ENCODE peak calls at places on chromosomes 13 and 19, in eight cellular contexts. Y is neural crest cell, R is HFF-Myc, E is PC-9, H is AG04450, Q is cardiac fibroblast, A is dorsolateral prefrontal cortex, T is astrocyte of the cerebellum. L is an unnamed sample.

GRCh38 chr19:43780706-43781525 is at the start of gene KCNN4:
- DNase-seq in Q (no peak), Y (no peak), A (no peak), R (peak), E (peak), H (no peak), T (no peak), L (no peak)

GRCh38 chr19:41698746-41699230 is 9.6 kb upstream of the CEACAM5 start:
- DNase-seq in R (no peak), H (no peak), E (peak), Q (no peak), T (no peak), Y (no peak), A (no peak), L (no peak)

GRCh38 chr19:55654833-55655647 is at the start of gene U2AF2:
- DNase-seq in Q (peak), A (peak), H (peak), Y (peak), R (no peak), T (peak), E (peak), L (peak)

GRCh38 chr19:4369888-4370260 is 26.5 kb downstream of the MPND start:
- DNase-seq in T (no peak), Q (no peak), H (no peak), E (no peak), Y (peak), R (no peak), A (peak), L (no peak)

GRCh38 chr19:5341448-5341820 is 822 bp upstream of the PTPRS start:
- DNase-seq in H (no peak), Y (no peak), E (no peak), Q (no peak), R (no peak), A (no peak), T (no peak), L (no peak)

GRCh38 chr19:46958542-46958941 is 61.1 kb upstream of the NPAS1 start:
- DNase-seq in E (no peak), Y (no peak), H (no peak), T (no peak), R (peak), A (no peak), Q (peak), L (peak)

GRCh38 chr13:26619321-26619720 is 61.8 kb downstream of the WASF3 start:
- DNase-seq in A (no peak), E (no peak), T (peak), H (peak), Y (no peak), R (peak), Q (peak), L (no peak)

GRCh38 chr13:70253834-70254233 is 145.6 kb upstream of the KLHL1 start:
- DNase-seq in E (no peak), T (peak), Q (peak), H (no peak), A (no peak), Y (no peak), R (no peak), L (no peak)

GRCh38 chr13:50131998-50132936 is 117.0 kb downstream of the KCNRG start:
- DNase-seq in A (no peak), H (no peak), Y (no peak), Q (no peak), E (no peak), R (no peak), T (no peak), L (no peak)

GRCh38 chr19:48683349-48683748 is 10.5 kb upstream of the NTN5 start:
- DNase-seq in Q (peak), E (no peak), H (no peak), R (no peak), T (no peak), A (no peak), Y (no peak), L (no peak)

GRCh38 chr19:46812898-46813569 is 24.6 kb upstream of the SLC1A5 start:
- DNase-seq in R (no peak), T (no peak), E (no peak), Y (no peak), Q (no peak), H (no peak), A (no peak), L (no peak)

GRCh38 chr13:44951184-44951583 is 38.1 kb downstream of the NUFIP1 start:
- DNase-seq in A (no peak), E (no peak), T (no peak), Q (no peak), H (no peak), Y (no peak), R (no peak), L (no peak)

GRCh38 chr13:23505007-23505406 is 65.2 kb upstream of the TNFRSF19 start:
- DNase-seq in R (no peak), A (no peak), E (no peak), T (no peak), H (no peak), Q (peak), Y (no peak), L (no peak)

GRCh38 chr13:32585625-32586021 is 629 bp upstream of the PDS5B start:
- DNase-seq in A (no peak), Q (no peak), R (no peak), Y (peak), T (no peak), E (no peak), H (no peak), L (no peak)

GRCh38 chr19:17865364-17866311 is 5.9 kb downstream of the RPL18A start:
- DNase-seq in H (no peak), R (no peak), A (no peak), Q (no peak), E (peak), T (no peak), Y (no peak), L (no peak)

GRCh38 chr13:81406639-81407292 is 1065.8 kb upstream of the SPRY2 start:
- DNase-seq in A (no peak), Y (no peak), H (no peak), E (no peak), Q (no peak), T (no peak), R (no peak), L (no peak)

GRCh38 chr13:80048802-80049201 is 292.1 kb downstream of the SPRY2 start:
- DNase-seq in E (peak), H (peak), Y (peak), A (peak), R (peak), Q (peak), T (peak), L (peak)

GRCh38 chr19:42023121-42023942 is 29.3 kb upstream of the ATP1A3 start:
- DNase-seq in A (no peak), H (no peak), R (no peak), T (no peak), Y (peak), E (no peak), Q (peak), L (no peak)

GRCh38 chr19:49272204-49272603 is 52.8 kb downstream of the SLC6A16 start:
- DNase-seq in E (peak), A (no peak), Y (no peak), Q (peak), T (peak), H (no peak), R (peak), L (no peak)

GRCh38 chr13:48728876-48729275 is 75.1 kb downstream of the CYSLTR2 start:
- DNase-seq in Y (no peak), H (no peak), R (no peak), E (no peak), T (no peak), A (no peak), Q (peak), L (no peak)

GRCh38 chr13:27274631-27275030 is 4.0 kb downstream of the RASL11A start:
- DNase-seq in A (no peak), R (no peak), H (no peak), Q (no peak), T (no peak), Y (no peak), E (peak), L (no peak)

GRCh38 chr13:99871249-99871898 is 100.2 kb downstream of the ZIC5 start:
- DNase-seq in Q (no peak), T (no peak), E (no peak), R (no peak), A (no peak), H (no peak), Y (no peak), L (no peak)

GRCh38 chr19:6226444-6227155 is 53.2 kb downstream of the MLLT1 start:
- DNase-seq in Y (no peak), E (no peak), R (no peak), A (no peak), T (no peak), H (no peak), Q (no peak), L (no peak)

GRCh38 chr13:50410921-50411712 is 395.9 kb downstream of the KCNRG start:
- DNase-seq in E (peak), H (peak), R (peak), Y (no peak), A (no peak), Q (peak), T (no peak), L (no peak)

GRCh38 chr13:43567608-43568007 is 219.2 kb downstream of the ENOX1 start:
- DNase-seq in H (no peak), Y (no peak), R (no peak), E (peak), T (no peak), A (no peak), Q (no peak), L (no peak)

GRCh38 chr13:98039964-98040363 is 86.5 kb downstream of the IPO5 start:
- DNase-seq in R (no peak), E (no peak), T (no peak), A (no peak), Y (no peak), H (no peak), Q (no peak), L (no peak)
- TF ChIP-seq CTCF in R (no peak), E (no peak), T (no peak), A (no peak), Y (no peak), H (no peak), Q (no peak), L (no peak)

GRCh38 chr19:31285744-31286143 is 63.5 kb downstream of the TSHZ3 start:
- DNase-seq in T (peak), A (no peak), Y (no peak), H (peak), E (no peak), R (no peak), Q (peak), L (no peak)
- TF ChIP-seq CTCF in T (no peak), A (no peak), Y (no peak), H (no peak), E (no peak), R (no peak), Q (no peak), L (no peak)

DNA sequence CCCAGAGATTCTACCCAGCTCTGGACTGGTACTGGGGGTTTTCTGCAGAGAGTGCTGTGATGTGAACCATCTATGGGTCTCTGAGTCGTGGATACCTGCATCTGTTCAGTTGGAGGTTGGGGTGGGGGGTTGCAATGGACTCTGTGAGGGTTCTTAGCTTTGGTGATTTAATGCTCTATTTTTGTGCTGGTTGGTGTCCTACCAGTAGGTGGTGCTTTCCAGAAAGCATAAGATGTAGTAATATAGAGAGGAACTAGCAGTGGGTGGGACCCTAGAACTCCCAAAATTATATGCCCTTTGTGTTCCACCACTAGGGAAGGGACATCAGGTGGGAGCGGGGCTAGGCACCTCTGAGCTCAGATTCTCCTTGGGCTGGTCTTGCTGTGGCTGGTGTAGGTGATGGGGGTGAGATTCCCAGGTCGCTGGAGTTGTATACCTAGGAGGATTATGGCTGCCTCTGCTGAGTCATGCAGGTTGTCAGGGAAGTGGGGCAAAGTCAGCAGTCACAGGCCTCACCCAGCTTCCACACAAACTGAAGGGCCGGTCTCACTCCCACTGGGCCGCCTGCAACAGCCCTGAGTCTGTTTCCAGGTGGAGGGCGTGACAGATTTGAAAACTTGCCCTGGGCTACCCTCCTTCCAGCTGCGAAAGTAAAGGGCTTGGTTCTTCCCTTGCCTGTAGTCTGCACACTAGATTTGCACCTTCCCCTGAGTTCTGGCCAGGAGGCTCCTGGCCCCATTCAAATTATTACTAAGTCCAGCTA is 573.0 kb upstream of the SLITRK1 start:
- DNase-seq in A (no peak), T (no peak), H (no peak), Y (no peak), R (no peak), E (no peak), Q (no peak), L (no peak)
- TF ChIP-seq CTCF in A (no peak), T (no peak), H (no peak), Y (peak), R (no peak), E (no peak), Q (no peak), L (no peak)

GRCh38 chr19:1245884-1246816 is 2.2 kb upstream of the MIDN start:
- DNase-seq in Q (no peak), A (no peak), T (no peak), E (no peak), H (no peak), Y (no peak), R (no peak), L (no peak)

GRCh38 chr19:1249990-1250298 is 1.6 kb downstream of the MIDN start:
- DNase-seq in H (no peak), R (no peak), Q (no peak), A (no peak), Y (no peak), E (no peak), T (no peak), L (no peak)

GRCh38 chr19:1248454-1249297 is at the start of gene MIDN:
- DNase-seq in E (peak), R (no peak), H (no peak), A (no peak), T (no peak), Q (peak), Y (peak), L (peak)

GRCh38 chr19:1249298-1249989 is 1.1 kb downstream of the MIDN start:
- DNase-seq in A (peak), H (peak), T (peak), Q (peak), Y (peak), E (peak), R (no peak), L (peak)

GRCh38 chr19:1247747-1248453 is 483 bp upstream of the MIDN start:
- DNase-seq in Y (no peak), Q (peak), A (no peak), H (no peak), E (peak), R (no peak), T (no peak), L (no peak)
- TF ChIP-seq CTCF in Y (no peak), Q (peak), A (no peak), H (peak), E (no peak), R (peak), T (peak), L (peak)